ENCODE peak calls at places on chromosomes 6 and 20, in eight cellular contexts. T, W, E, P, J, X, I and L are unnamed samples.

GRCh38 chr20:36620917-36621316 is 15.3 kb downstream of the RAB5IF start:
- DNase-seq in T (no peak), I (no peak), J (no peak), E (no peak), X (no peak), W (no peak), P (no peak), L (no peak)

GRCh38 chr6:31815025-31815838 is at the start of the genes HSPA1A and HSPA1L:
- DNase-seq in J (peak; percentile 97), I (peak; percentile 94), W (peak; percentile 85), X (peak; percentile 94), T (peak; percentile 94), E (peak; percentile 96), P (peak; percentile 98), L (peak; percentile 63)

GRCh38 chr20:39291301-39291700 is 329.2 kb downstream of the DHX35 start:
- DNase-seq in E (no peak), T (no peak), X (no peak), I (no peak), P (peak; percentile 14), J (no peak), W (no peak), L (no peak)

GRCh38 chr6:155186052-155186658 is 77.7 kb upstream of the CLDN20 start:
- DNase-seq in X (no peak), J (no peak), W (no peak), P (peak; percentile 28), T (no peak), I (peak; percentile 32), E (peak; percentile 32), L (no peak)

GRCh38 chr6:154462425-154462824 is 48.1 kb downstream of the CNKSR3 start:
- DNase-seq in T (no peak), X (no peak), I (no peak), P (no peak), J (no peak), E (no peak), W (no peak), L (no peak)

GRCh38 chr20:22106308-22106938 is 401.0 kb downstream of the PAX1 start:
- DNase-seq in W (no peak), X (peak; percentile 32), I (peak; percentile 26), E (peak; percentile 51), P (peak; percentile 61), T (peak; percentile 11), J (no peak), L (no peak)

GRCh38 chr6:8543714-8544113 is 108.4 kb upstream of the SLC35B3 start:
- DNase-seq in X (no peak), J (no peak), P (no peak), T (peak; percentile 27), E (no peak), W (no peak), I (no peak), L (no peak)

GRCh38 chr6:71533939-71534379 is 245.3 kb downstream of the OGFRL1 start:
- DNase-seq in P (peak; percentile 45), I (peak; percentile 33), J (no peak), T (peak; percentile 34), E (peak; percentile 70), W (no peak), X (peak; percentile 67), L (no peak)

GRCh38 chr6:87102296-87102695 is 7.4 kb upstream of the CGA start:
- DNase-seq in I (no peak), T (no peak), E (no peak), W (no peak), X (no peak), P (no peak), J (no peak), L (no peak)

GRCh38 chr6:136576821-136577220 is 26.6 kb upstream of the MAP7 start:
- DNase-seq in J (no peak), P (peak; percentile 29), E (no peak), X (no peak), T (no peak), W (no peak), I (peak; percentile 56), L (no peak)

GRCh38 chr20:35562541-35563110 is 20.7 kb downstream of the ERGIC3 start:
- DNase-seq in W (no peak), X (no peak), J (no peak), E (no peak), T (no peak), I (no peak), P (no peak), L (no peak)

GRCh38 chr20:35560105-35560511 is 18.2 kb downstream of the ERGIC3 start:
- DNase-seq in I (peak; percentile 6), W (no peak), E (no peak), T (no peak), X (no peak), J (peak; percentile 72), P (peak; percentile 62), L (no peak)

GRCh38 chr20:35560541-35560940 is 18.7 kb downstream of the ERGIC3 start:
- DNase-seq in T (no peak), X (no peak), E (no peak), P (no peak), J (no peak), W (no peak), I (no peak), L (no peak)

GRCh38 chr20:35561671-35562070 is 19.8 kb downstream of the ERGIC3 start:
- DNase-seq in W (no peak), T (no peak), X (no peak), P (no peak), I (peak; percentile 27), J (no peak), E (no peak), L (no peak)

DNA sequence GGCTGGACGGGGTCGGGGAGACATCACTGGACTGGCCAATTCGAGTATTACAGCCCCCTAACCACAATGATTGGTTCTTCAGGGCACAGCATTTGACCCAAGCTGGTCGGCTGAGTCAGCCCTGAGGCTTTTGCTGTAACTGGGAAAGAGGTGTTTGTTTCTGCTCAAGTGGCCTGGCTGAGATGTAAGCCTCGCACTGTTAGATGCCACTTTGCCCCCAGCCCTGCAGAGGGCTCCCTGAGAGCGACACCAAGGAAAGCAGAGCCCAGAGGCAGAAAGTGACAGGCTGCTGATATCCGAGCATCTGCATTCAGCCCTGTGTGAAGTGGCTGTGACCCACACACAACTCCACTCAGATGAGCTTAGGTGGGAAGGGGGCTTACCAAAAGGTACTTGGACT is 19.4 kb downstream of the ERGIC3 start:
- DNase-seq in W (peak; percentile 4), E (peak; percentile 39), T (peak; percentile 71), P (peak; percentile 63), X (no peak), I (peak; percentile 33), J (no peak), L (no peak)
- TF ChIP-seq CTCF in W (peak; percentile 32), E (peak; percentile 10), T (peak; percentile 31), P (peak; percentile 63), X (peak; percentile 10), I (peak; percentile 38), J (no peak), L (peak; percentile 50)

GRCh38 chr20:53581444-53582311 is 12.0 kb downstream of the ZNF217 start:
- DNase-seq in I (no peak), P (peak; percentile 57), T (no peak), E (no peak), X (no peak), W (no peak), J (no peak), L (no peak)
- H3K4me3 ChIP-seq in I (no peak overlapping the region), P (peak overlapping the region; percentile 75), T (no peak overlapping the region), E (no peak overlapping the region), X (peak overlapping the region; percentile 4), W (no peak overlapping the region), J (peak overlapping the region; percentile 21), L (no peak overlapping the region)

GRCh38 chr6:166420351-166420750 is 37.6 kb upstream of the MPC1 start:
- DNase-seq in P (peak; percentile 55), I (peak; percentile 28), T (no peak), J (no peak), E (peak; percentile 70), X (no peak), W (no peak), L (no peak)
- TF ChIP-seq CTCF in P (peak; percentile 43), I (peak; percentile 6), T (peak; percentile 14), J (no peak), E (peak; percentile 31), X (no peak), W (no peak), L (peak; percentile 9)

GRCh38 chr6:3990692-3991491 is 88.0 kb downstream of the FAM217A start:
- DNase-seq in E (peak; percentile 94), T (peak; percentile 82), W (peak; percentile 76), I (peak; percentile 82), J (peak; percentile 89), P (peak; percentile 91), X (peak; percentile 92), L (peak; percentile 50)
- H3K4me3 ChIP-seq in E (peak overlapping the region; percentile 38), T (no peak overlapping the region), W (no peak overlapping the region), I (peak overlapping the region; percentile 38), J (peak overlapping the region; percentile 21), P (peak overlapping the region; percentile 61), X (no peak overlapping the region), L (peak overlapping the region; percentile 23)

GRCh38 chr6:35490821-35491557 is 5.9 kb downstream of the TEAD3 start:
- DNase-seq in E (no peak), I (no peak), J (no peak), P (no peak), X (no peak), T (no peak), W (no peak), L (no peak)

GRCh38 chr6:35491558-35492541 is 5.0 kb downstream of the TEAD3 start:
- DNase-seq in W (no peak), J (no peak), I (no peak), E (no peak), T (peak; percentile 62), P (no peak), X (no peak), L (no peak)

GRCh38 chr6:35493307-35493983 is 3.4 kb downstream of the TEAD3 start:
- DNase-seq in P (no peak), W (no peak), X (no peak), I (no peak), E (no peak), T (no peak), J (no peak), L (no peak)

GRCh38 chr6:35494161-35494563 is 2.7 kb downstream of the TEAD3 start:
- DNase-seq in P (no peak), T (peak; percentile 34), X (no peak), J (no peak), E (peak; percentile 56), I (peak; percentile 29), W (no peak), L (no peak)

GRCh38 chr6:35492664-35493284 is 4.1 kb downstream of the TEAD3 start:
- DNase-seq in W (no peak), J (no peak), I (no peak), E (no peak), X (no peak), P (no peak), T (peak; percentile 52), L (no peak)
- TF ChIP-seq CTCF in W (no peak), J (no peak), I (no peak), E (no peak), X (no peak), P (no peak), T (no peak), L (no peak)

GRCh38 chr6:111841822-111842221 is 31.4 kb downstream of the FYN start:
- DNase-seq in E (peak; percentile 92), T (no peak), X (peak; percentile 39), J (peak; percentile 44), W (no peak), P (no peak), I (peak; percentile 40), L (no peak)
- H3K4me3 ChIP-seq in E (no peak overlapping the region), T (no peak overlapping the region), X (no peak overlapping the region), J (no peak overlapping the region), W (no peak overlapping the region), P (no peak overlapping the region), I (no peak overlapping the region), L (no peak overlapping the region)